ENCODE peak calls at places on chromosomes 13 and 19, in five cellular contexts. E is cardiac muscle cell, J is nephron progenitor cell, P is brain microvascular endothelial cell, O is fibroblast of the aortic adventitia. M is an unnamed sample.
A peak's percentile ranks its signal among the peaks of the same experiment; 100 is the strongest.

GRCh38 chr19:11560404-11560988 is 1.5 kb upstream of the ELOF1 start:
- DNase-seq in J (peak; percentile 68), E (peak; percentile 88), O (peak; percentile 79), P (peak; percentile 77), M (no peak)

GRCh38 chr19:14746891-14747290 is 31.5 kb downstream of the ADGRE2 start:
- DNase-seq in O (no peak), J (no peak), P (no peak), E (no peak), M (no peak)

GRCh38 chr19:13684021-13684420 is 80.3 kb upstream of the MRI1 start:
- DNase-seq in O (no peak), E (no peak), J (no peak), P (no peak), M (no peak)

GRCh38 chr13:44352202-44352601 is 21.4 kb upstream of the SERP2 start:
- DNase-seq in E (no peak), J (no peak), O (no peak), P (no peak), M (no peak)

GRCh38 chr19:42233106-42233505 is 9.3 kb downstream of the GSK3A start:
- DNase-seq in E (no peak), J (no peak), O (no peak), P (no peak), M (no peak)

GRCh38 chr19:18650468-18651001 is 13.7 kb downstream of the KLHL26 start:
- DNase-seq in J (peak; percentile 54), E (no peak), O (peak; percentile 89), P (peak; percentile 85), M (no peak)

GRCh38 chr13:101150998-101151397 is 265.3 kb downstream of the NALCN start:
- DNase-seq in J (no peak), E (peak; percentile 14), P (peak; percentile 49), O (peak; percentile 58), M (no peak)

GRCh38 chr19:6501740-6502648 is at the start of gene TUBB4A:
- DNase-seq in O (no peak), E (peak; percentile 63), P (no peak), J (peak; percentile 60), M (peak; percentile 80)

GRCh38 chr19:860481-861098 is 1.1 kb downstream of the CFD start:
- DNase-seq in O (peak; percentile 67), P (no peak), E (peak; percentile 71), J (peak; percentile 73), M (peak; percentile 62)

GRCh38 chr13:45078003-45078402 is 42.3 kb upstream of the GTF2F2 start:
- DNase-seq in O (no peak), E (no peak), P (no peak), J (no peak), M (no peak)

GRCh38 chr13:35714588-35714987 is 238.1 kb upstream of the MAB21L1 start:
- DNase-seq in E (no peak), J (no peak), O (no peak), P (no peak), M (peak; percentile 72)

GRCh38 chr13:31774186-31774585 is 34.9 kb downstream of the RXFP2 start:
- DNase-seq in P (peak; percentile 39), O (peak; percentile 39), E (no peak), J (no peak), M (no peak)

GRCh38 chr19:42303876-42304275 is 1.5 kb upstream of the PAFAH1B3 start:
- DNase-seq in J (no peak), O (no peak), P (no peak), E (no peak), M (no peak)

GRCh38 chr19:18418725-18419194 is 438 bp upstream of the SSBP4 start:
- DNase-seq in P (no peak), J (no peak), E (no peak), O (peak; percentile 42), M (peak; percentile 48)

GRCh38 chr19:15992014-15992413 is 43.2 kb downstream of the OR10H4 start:
- DNase-seq in O (no peak), E (no peak), J (no peak), P (no peak), M (no peak)
- TF ChIP-seq CTCF in O (no peak), E (no peak), J (no peak), P (no peak), M (no peak)

DNA sequence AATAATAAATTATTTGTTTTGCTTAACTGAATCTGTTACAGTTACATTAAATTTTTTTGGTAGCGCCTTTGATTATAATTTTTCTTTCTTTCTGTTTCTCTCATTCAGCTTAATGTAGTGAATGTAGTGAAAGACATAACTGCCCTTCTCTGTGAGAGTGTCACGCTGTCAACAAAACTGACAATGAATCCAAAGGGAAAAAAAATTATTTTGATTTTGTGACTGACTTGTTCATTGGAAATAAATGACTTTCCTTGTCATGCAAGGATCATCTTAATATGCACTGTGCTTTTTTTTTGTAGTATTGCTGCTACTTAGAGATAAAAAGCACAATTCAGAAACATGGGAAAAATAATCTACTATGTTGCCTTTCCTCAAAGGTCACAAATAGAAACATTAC is 1196.4 kb downstream of the PCDH17 start:
- DNase-seq in E (no peak), P (no peak), J (no peak), O (no peak), M (no peak)
- TF ChIP-seq CTCF in E (no peak), P (no peak), J (no peak), O (no peak), M (no peak)

DNA sequence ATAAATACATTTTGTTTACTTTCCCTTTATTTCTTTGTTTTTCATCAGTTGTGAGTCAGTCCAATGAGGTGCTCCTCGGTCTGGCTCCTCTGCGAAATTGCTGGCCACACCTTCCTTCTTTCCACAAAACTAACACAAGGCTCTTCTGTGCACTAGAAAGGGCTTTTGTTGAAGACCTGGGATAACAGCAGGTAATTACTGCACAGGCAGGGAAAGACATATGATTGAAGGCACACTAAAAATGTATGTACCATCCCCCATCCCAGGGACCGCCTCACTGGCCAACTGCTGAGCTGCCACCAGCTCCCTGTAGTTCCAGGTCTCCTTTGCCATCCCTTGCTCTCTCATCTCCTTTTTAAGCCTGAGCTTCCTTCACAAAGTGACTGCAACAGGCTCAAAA is 180.5 kb downstream of the EFNB2 start:
- DNase-seq in E (no peak), J (no peak), P (no peak), O (no peak), M (no peak)
- TF ChIP-seq CTCF in E (no peak), J (no peak), P (no peak), O (no peak), M (no peak)

DNA sequence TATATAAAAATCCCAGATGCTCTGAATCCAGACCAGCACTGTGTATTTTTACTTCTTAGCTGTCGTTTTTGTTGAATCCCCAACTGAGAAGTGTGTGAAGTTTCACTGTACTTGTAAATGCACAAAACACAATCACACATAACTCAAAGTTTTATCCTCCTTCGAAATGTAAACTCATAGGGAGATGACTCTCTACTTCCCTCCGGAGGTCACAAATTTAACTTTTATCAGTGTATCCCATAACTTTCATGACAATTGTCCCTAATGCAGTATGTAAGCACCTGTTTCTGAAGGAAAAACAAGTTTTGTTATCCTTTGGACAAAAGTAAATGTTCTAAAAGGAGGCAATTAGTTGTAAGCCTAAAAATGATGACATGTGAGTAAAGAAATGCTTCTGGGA is 665.0 kb upstream of the SLITRK6 start:
- DNase-seq in P (no peak), E (no peak), J (no peak), O (no peak), M (no peak)
- TF ChIP-seq CTCF in P (peak; percentile 41), E (no peak), J (peak; percentile 5), O (no peak), M (peak; percentile 12)

GRCh38 chr13:19818223-19818842 is 35.6 kb upstream of the PSPC1 start:
- DNase-seq in O (no peak), P (peak; percentile 8), J (peak; percentile 79), E (peak; percentile 75), M (peak; percentile 91)
- TF ChIP-seq CTCF in O (peak; percentile 30), P (peak; percentile 75), J (peak; percentile 76), E (peak; percentile 66), M (peak; percentile 75)

DNA sequence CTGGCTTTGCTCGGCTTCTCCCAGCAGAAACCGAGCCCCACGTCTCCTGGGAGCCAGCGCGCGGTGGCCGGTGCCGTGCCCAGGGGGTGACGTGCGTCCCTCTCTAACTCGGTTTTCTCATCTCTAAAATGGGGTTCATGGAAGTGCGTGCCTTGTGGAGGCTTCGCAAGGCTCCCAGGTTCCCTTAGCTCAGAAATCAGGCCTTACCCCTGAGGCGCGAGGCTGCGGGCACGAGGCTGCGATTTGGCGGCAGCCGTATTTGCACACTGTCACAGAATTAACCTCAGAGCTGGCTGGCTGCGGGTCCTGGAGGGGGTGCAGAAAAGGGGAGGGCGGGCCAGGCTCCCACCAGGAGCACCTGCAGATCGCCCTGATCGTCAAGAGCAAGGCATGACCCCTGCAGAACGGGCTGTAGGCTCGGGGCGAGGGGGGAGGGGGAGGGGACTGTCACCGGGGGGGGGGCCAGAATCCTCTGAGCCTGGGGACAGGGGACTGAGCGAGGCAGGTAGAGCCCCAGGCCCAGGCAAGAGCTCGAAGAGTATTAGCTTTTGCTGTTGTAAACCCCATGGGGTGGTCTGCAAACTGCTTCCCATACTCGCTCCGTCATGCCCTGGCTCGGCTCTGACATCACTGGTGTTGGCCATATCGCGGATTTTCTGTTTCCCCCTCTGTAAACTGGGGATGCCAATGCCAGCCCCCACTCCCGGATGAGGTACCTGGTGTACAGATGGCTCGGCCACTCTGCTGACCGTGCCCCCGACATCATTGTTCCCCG is 62.2 kb downstream of the CCNE1 start:
- DNase-seq in P (no peak), J (no peak), O (no peak), E (no peak), M (no peak)
- TF ChIP-seq CTCF in P (no peak), J (no peak), O (peak; percentile 16), E (peak; percentile 8), M (peak; percentile 12)

GRCh38 chr19:43503501-43504425 is 783 bp downstream of the PHLDB3 start:
- DNase-seq in P (peak; percentile 88), J (peak; percentile 100), O (peak; percentile 82), E (peak; percentile 98), M (peak; percentile 94)

GRCh38 chr19:43505186-43505456 is 575 bp upstream of the PHLDB3 start:
- DNase-seq in J (no peak), E (no peak), O (no peak), P (no peak), M (no peak)

GRCh38 chr19:43506629-43507028 is 2.1 kb upstream of the PHLDB3 start:
- DNase-seq in P (no peak), J (no peak), E (no peak), O (no peak), M (no peak)

GRCh38 chr19:43505941-43506340 is 1.4 kb upstream of the PHLDB3 start:
- DNase-seq in J (no peak), E (no peak), O (no peak), P (no peak), M (no peak)

GRCh38 chr19:43504426-43505185 is at the start of gene PHLDB3:
- DNase-seq in P (no peak), O (no peak), E (peak; percentile 48), J (peak; percentile 53), M (peak; percentile 43)
- TF ChIP-seq CTCF in P (no peak), O (no peak), E (no peak), J (no peak), M (peak; percentile 59)

GRCh38 chr19:39795001-39795400 is 16.3 kb downstream of the LEUTX start:
- DNase-seq in J (no peak), P (no peak), O (no peak), E (no peak), M (no peak)

GRCh38 chr19:39797083-39797482 is 18.4 kb downstream of the LEUTX start:
- DNase-seq in J (no peak), E (no peak), O (no peak), P (no peak), M (no peak)

GRCh38 chr19:39796000-39796498 is 17.4 kb downstream of the LEUTX start:
- DNase-seq in J (no peak), O (no peak), P (no peak), E (no peak), M (no peak)

GRCh38 chr19:39788244-39788643 is 9.6 kb downstream of the LEUTX start:
- DNase-seq in P (no peak), O (no peak), J (no peak), E (no peak), M (no peak)

GRCh38 chr19:39792999-39793546 is 14.4 kb downstream of the LEUTX start:
- DNase-seq in P (peak; percentile 71), O (peak; percentile 88), J (peak; percentile 84), E (peak; percentile 90), M (peak; percentile 89)
- TF ChIP-seq CTCF in P (peak; percentile 97), O (peak; percentile 96), J (peak; percentile 84), E (peak; percentile 98), M (peak; percentile 93)